ENCODE peak calls at places on chromosomes 6 and 20, in ten cellular contexts. One of them, this sample, is unnamed.

GRCh38 chr6:437042-437402 is 45.5 kb downstream of the IRF4 start:
- DNase-seq in HT1080: peak
- DNase-seq in activated B cell treated with CpG ODN at 0.5 μM for 24 hours: no peak
- DNase-seq in fibroblast of the conjunctiva: no peak
- DNase-seq in activated naive CD8-positive, alpha-beta T cell treated with anti-CD3 and anti-CD28 coated beads, Interleukin-2, amount 50 U/mL, for 24 hours: no peak
- DNase-seq in HEK293T: no peak
- DNase-seq in EL: no peak
- DNase-seq in CD8-positive, alpha-beta T cell: no peak
- DNase-seq in choroid plexus epithelial cell: peak
- DNase-seq in naive B cell: no peak
- DNase-seq in this sample: no peak

GRCh38 chr6:119109654-119110325 is 31.3 kb upstream of the FAM184A start:
- DNase-seq in HT1080: no peak
- DNase-seq in activated B cell treated with CpG ODN at 0.5 μM for 24 hours: no peak
- DNase-seq in fibroblast of the conjunctiva: no peak
- DNase-seq in activated naive CD8-positive, alpha-beta T cell treated with anti-CD3 and anti-CD28 coated beads, Interleukin-2, amount 50 U/mL, for 24 hours: no peak
- DNase-seq in HEK293T: no peak
- DNase-seq in EL: no peak
- DNase-seq in CD8-positive, alpha-beta T cell: no peak
- DNase-seq in choroid plexus epithelial cell: no peak
- DNase-seq in naive B cell: no peak
- DNase-seq in this sample: no peak

GRCh38 chr6:44697333-44697732 is 309.8 kb downstream of the CDC5L start:
- DNase-seq in HT1080: no peak
- DNase-seq in activated B cell treated with CpG ODN at 0.5 μM for 24 hours: no peak
- DNase-seq in fibroblast of the conjunctiva: no peak
- DNase-seq in activated naive CD8-positive, alpha-beta T cell treated with anti-CD3 and anti-CD28 coated beads, Interleukin-2, amount 50 U/mL, for 24 hours: no peak
- DNase-seq in HEK293T: no peak
- DNase-seq in EL: peak
- DNase-seq in CD8-positive, alpha-beta T cell: no peak
- DNase-seq in choroid plexus epithelial cell: peak
- DNase-seq in naive B cell: no peak
- DNase-seq in this sample: no peak

GRCh38 chr20:41349943-41350342 is 9.3 kb downstream of the LPIN3 start:
- DNase-seq in HT1080: no peak
- DNase-seq in activated B cell treated with CpG ODN at 0.5 μM for 24 hours: no peak
- DNase-seq in fibroblast of the conjunctiva: no peak
- DNase-seq in activated naive CD8-positive, alpha-beta T cell treated with anti-CD3 and anti-CD28 coated beads, Interleukin-2, amount 50 U/mL, for 24 hours: no peak
- DNase-seq in HEK293T: no peak
- DNase-seq in EL: no peak
- DNase-seq in CD8-positive, alpha-beta T cell: no peak
- DNase-seq in choroid plexus epithelial cell: no peak
- DNase-seq in naive B cell: no peak
- DNase-seq in this sample: no peak

GRCh38 chr6:122792796-122793195 is 3.7 kb downstream of the SMPDL3A start:
- DNase-seq in HT1080: no peak
- DNase-seq in activated B cell treated with CpG ODN at 0.5 μM for 24 hours: no peak
- DNase-seq in fibroblast of the conjunctiva: no peak
- DNase-seq in activated naive CD8-positive, alpha-beta T cell treated with anti-CD3 and anti-CD28 coated beads, Interleukin-2, amount 50 U/mL, for 24 hours: no peak
- DNase-seq in HEK293T: no peak
- DNase-seq in EL: no peak
- DNase-seq in CD8-positive, alpha-beta T cell: no peak
- DNase-seq in choroid plexus epithelial cell: no peak
- DNase-seq in naive B cell: no peak
- DNase-seq in this sample: no peak

GRCh38 chr6:129140571-129140970 is 257.6 kb downstream of the LAMA2 start:
- DNase-seq in HT1080: no peak
- DNase-seq in activated B cell treated with CpG ODN at 0.5 μM for 24 hours: no peak
- DNase-seq in fibroblast of the conjunctiva: no peak
- DNase-seq in activated naive CD8-positive, alpha-beta T cell treated with anti-CD3 and anti-CD28 coated beads, Interleukin-2, amount 50 U/mL, for 24 hours: no peak
- DNase-seq in HEK293T: no peak
- DNase-seq in EL: no peak
- DNase-seq in CD8-positive, alpha-beta T cell: no peak
- DNase-seq in choroid plexus epithelial cell: peak
- DNase-seq in naive B cell: no peak
- DNase-seq in this sample: no peak

GRCh38 chr20:63042448-63043071 is 35.8 kb upstream of the BHLHE23 start:
- DNase-seq in HT1080: no peak
- DNase-seq in activated B cell treated with CpG ODN at 0.5 μM for 24 hours: no peak
- DNase-seq in fibroblast of the conjunctiva: no peak
- DNase-seq in activated naive CD8-positive, alpha-beta T cell treated with anti-CD3 and anti-CD28 coated beads, Interleukin-2, amount 50 U/mL, for 24 hours: no peak
- DNase-seq in HEK293T: no peak
- DNase-seq in EL: no peak
- DNase-seq in CD8-positive, alpha-beta T cell: no peak
- DNase-seq in choroid plexus epithelial cell: no peak
- DNase-seq in naive B cell: no peak
- DNase-seq in this sample: no peak

GRCh38 chr6:31634969-31635575 is 14.6 kb downstream of the PRRC2A start:
- DNase-seq in HT1080: no peak
- DNase-seq in activated B cell treated with CpG ODN at 0.5 μM for 24 hours: no peak
- DNase-seq in fibroblast of the conjunctiva: no peak
- DNase-seq in activated naive CD8-positive, alpha-beta T cell treated with anti-CD3 and anti-CD28 coated beads, Interleukin-2, amount 50 U/mL, for 24 hours: no peak
- DNase-seq in HEK293T: no peak
- DNase-seq in EL: no peak
- DNase-seq in CD8-positive, alpha-beta T cell: no peak
- DNase-seq in choroid plexus epithelial cell: no peak
- DNase-seq in naive B cell: no peak
- DNase-seq in this sample: no peak

GRCh38 chr20:12434672-12435071 is 517.0 kb downstream of the BTBD3 start:
- DNase-seq in HT1080: no peak
- DNase-seq in activated B cell treated with CpG ODN at 0.5 μM for 24 hours: no peak
- DNase-seq in fibroblast of the conjunctiva: no peak
- DNase-seq in activated naive CD8-positive, alpha-beta T cell treated with anti-CD3 and anti-CD28 coated beads, Interleukin-2, amount 50 U/mL, for 24 hours: no peak
- DNase-seq in HEK293T: no peak
- DNase-seq in EL: no peak
- DNase-seq in CD8-positive, alpha-beta T cell: no peak
- DNase-seq in choroid plexus epithelial cell: no peak
- DNase-seq in naive B cell: no peak
- DNase-seq in this sample: no peak

GRCh38 chr6:19663479-19663878 is 173.7 kb upstream of the ID4 start:
- DNase-seq in HT1080: no peak
- DNase-seq in activated B cell treated with CpG ODN at 0.5 μM for 24 hours: no peak
- DNase-seq in fibroblast of the conjunctiva: no peak
- DNase-seq in activated naive CD8-positive, alpha-beta T cell treated with anti-CD3 and anti-CD28 coated beads, Interleukin-2, amount 50 U/mL, for 24 hours: no peak
- DNase-seq in HEK293T: no peak
- DNase-seq in EL: no peak
- DNase-seq in CD8-positive, alpha-beta T cell: no peak
- DNase-seq in choroid plexus epithelial cell: no peak
- DNase-seq in naive B cell: no peak
- DNase-seq in this sample: no peak